ENCODE peak calls at places on chromosomes 16 and 17, in nine cellular contexts. I, Z, W, M, R, O, E, P and H are unnamed samples.

GRCh38 chr17:57874434-57875108 is 24.7 kb upstream of the MRPS23 start:
- DNase-seq in R (peak; percentile 84), E (no peak), I (peak; percentile 97), M (no peak), O (no peak), Z (peak; percentile 98), P (no peak), W (peak; percentile 91), H (peak; percentile 88)

GRCh38 chr16:85144026-85144915 is 32.0 kb upstream of the CIBAR2 start:
- DNase-seq in O (no peak), I (no peak), M (no peak), R (no peak), P (no peak), E (no peak), Z (no peak), W (no peak), H (no peak)

GRCh38 chr17:42291136-42291535 is 2.8 kb downstream of the STAT5A start:
- DNase-seq in R (no peak), E (no peak), P (no peak), W (no peak), O (no peak), Z (no peak), M (no peak), I (no peak), H (no peak)

GRCh38 chr16:10419701-10420100 is 33.8 kb downstream of the ATF7IP2 start:
- DNase-seq in O (no peak), Z (no peak), W (no peak), P (no peak), M (no peak), I (no peak), E (no peak), R (no peak), H (no peak)

GRCh38 chr17:11853321-11854151 is 143.7 kb downstream of the ZNF18 start:
- DNase-seq in R (no peak), Z (no peak), W (no peak), M (no peak), P (no peak), E (no peak), O (no peak), I (no peak), H (no peak)

GRCh38 chr16:3857189-3858013 is 23.1 kb downstream of the CREBBP start:
- DNase-seq in P (no peak), I (no peak), Z (peak; percentile 79), W (peak; percentile 55), E (no peak), R (no peak), O (no peak), M (peak; percentile 14), H (no peak)

GRCh38 chr17:12680993-12681392 is 15.3 kb downstream of the MYOCD start:
- DNase-seq in R (no peak), I (no peak), E (no peak), W (no peak), Z (no peak), M (no peak), O (no peak), P (no peak), H (no peak)

GRCh38 chr17:50475362-50475761 is 3.3 kb upstream of the RSAD1 start:
- DNase-seq in O (no peak), R (no peak), E (no peak), W (no peak), Z (no peak), I (no peak), M (no peak), P (no peak), H (no peak)

GRCh38 chr17:7852919-7853692 is 1.8 kb upstream of the TMEM88 start:
- DNase-seq in E (no peak), W (peak; percentile 14), Z (no peak), P (no peak), O (no peak), I (peak; percentile 57), M (no peak), R (no peak), H (peak; percentile 56)

GRCh38 chr17:76481091-76481655 is 13.8 kb downstream of the AANAT start:
- DNase-seq in Z (no peak), I (no peak), R (no peak), P (no peak), O (peak; percentile 98), E (no peak), M (peak; percentile 93), W (no peak), H (no peak)
- H3K27ac ChIP-seq in Z (no peak overlapping the region), I (no peak overlapping the region), R (no peak overlapping the region), P (no peak overlapping the region), O (peak overlapping the region; percentile 95), E (no peak overlapping the region), M (peak overlapping the region; percentile 94), W (peak overlapping the region; percentile 46), H (no peak overlapping the region)

GRCh38 chr16:87834015-87834667 is 35.2 kb downstream of the SLC7A5 start:
- DNase-seq in R (no peak), Z (no peak), M (no peak), I (no peak), P (no peak), W (no peak), E (no peak), O (no peak), H (no peak)

GRCh38 chr16:87836346-87836843 is 32.9 kb downstream of the SLC7A5 start:
- DNase-seq in Z (no peak), W (no peak), E (no peak), P (no peak), R (no peak), O (no peak), M (no peak), I (no peak), H (no peak)

GRCh38 chr16:87835882-87836331 is 33.4 kb downstream of the SLC7A5 start:
- DNase-seq in W (no peak), M (no peak), P (no peak), Z (no peak), R (no peak), I (no peak), E (no peak), O (no peak), H (no peak)

GRCh38 chr16:87833548-87833947 is 35.8 kb downstream of the SLC7A5 start:
- DNase-seq in P (no peak), I (no peak), Z (no peak), W (no peak), O (no peak), R (no peak), M (no peak), E (no peak), H (no peak)

DNA sequence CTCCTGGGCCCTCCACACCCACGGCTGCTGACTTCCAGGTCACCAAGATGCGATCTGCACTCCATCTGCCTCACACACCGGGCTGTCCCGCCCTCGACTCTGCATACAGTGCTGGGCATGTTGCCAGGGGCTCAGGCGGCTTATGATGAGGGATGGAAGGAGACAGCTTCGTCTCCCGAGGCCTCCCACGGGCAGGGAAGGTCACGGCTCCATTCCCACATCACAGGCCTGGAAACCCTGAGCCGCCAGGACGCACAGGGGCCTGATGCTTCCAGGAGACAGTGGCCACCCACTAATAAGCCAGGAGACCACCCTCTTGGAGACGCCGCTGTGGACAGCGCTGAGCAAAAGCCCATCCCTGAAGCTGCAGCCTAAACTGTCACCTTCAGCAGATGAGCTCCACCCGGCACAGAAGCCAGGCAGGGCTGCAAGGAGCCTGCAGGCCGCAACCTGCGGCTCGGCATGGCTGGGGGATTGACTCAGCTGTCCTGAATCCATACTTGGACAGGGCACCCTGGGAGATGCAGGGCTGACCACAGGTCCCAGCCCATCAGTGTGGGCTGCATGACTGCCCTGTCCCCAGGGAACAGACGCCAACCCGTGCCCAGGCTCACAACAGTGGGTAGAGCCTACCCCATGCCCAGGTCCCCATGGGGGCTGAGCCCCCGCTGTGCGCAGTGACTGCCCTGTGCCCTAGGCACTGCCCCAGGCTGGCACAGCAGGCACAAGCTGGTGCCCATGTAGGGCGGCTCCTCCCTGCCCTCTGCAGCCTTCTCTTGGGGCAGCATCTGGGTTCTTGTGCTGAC is 34.4 kb downstream of the SLC7A5 start:
- DNase-seq in O (no peak), R (peak; percentile 87), M (no peak), W (peak; percentile 81), I (no peak), E (no peak), P (no peak), Z (no peak), H (no peak)
- TF ChIP-seq EZH2phosphoT487 in O (no peak), R (no peak), M (no peak), W (no peak), I (no peak), E (no peak), P (no peak), Z (no peak), H (no peak)

GRCh38 chr17:27631409-27631755 is 394 bp downstream of the LGALS9 start:
- DNase-seq in P (no peak), I (no peak), R (no peak), W (no peak), M (no peak), Z (no peak), E (no peak), O (peak; percentile 9), H (no peak)
- H3K27ac ChIP-seq in P (no peak overlapping the region), I (no peak overlapping the region), R (no peak overlapping the region), W (no peak overlapping the region), M (no peak overlapping the region), Z (no peak overlapping the region), E (no peak overlapping the region), O (no peak overlapping the region), H (no peak overlapping the region)

GRCh38 chr17:40485851-40486512 is 15.4 kb downstream of the TNS4 start:
- DNase-seq in W (peak; percentile 76), I (no peak), E (peak; percentile 91), P (peak; percentile 88), R (no peak), O (no peak), Z (peak; percentile 98), M (no peak), H (no peak)
- TF ChIP-seq EZH2phosphoT487 in W (no peak), I (no peak), E (no peak), P (no peak), R (no peak), O (no peak), Z (peak; percentile 76), M (no peak), H (no peak)